ENCODE peak calls at places on chromosomes 5 and 9, in five cellular contexts. O is cardiac muscle cell, L is DND-41, A is heart right ventricle, K is lung. Y is an unnamed sample.

GRCh38 chr5:1938310-1939000 is 55.7 kb upstream of the IRX4 start:
- DNase-seq in K (no peak), L (no peak), O (no peak), A (no peak), Y (no peak)

GRCh38 chr5:79297661-79298060 is 61.7 kb downstream of the JMY start:
- DNase-seq in L (no peak), O (peak; percentile 13), K (no peak), A (no peak), Y (no peak)

GRCh38 chr9:120486347-120486746 is 93.6 kb downstream of the CDK5RAP2 start:
- DNase-seq in K (no peak), L (no peak), A (no peak), O (no peak), Y (no peak)

GRCh38 chr9:99050292-99050911 is 54.5 kb upstream of the TGFBR1 start:
- DNase-seq in O (no peak), L (no peak), K (no peak), A (no peak), Y (no peak)

GRCh38 chr9:97985058-97985861 is 2.1 kb downstream of the ANP32B start:
- DNase-seq in O (peak; percentile 43), L (peak; percentile 63), A (peak; percentile 19), K (no peak), Y (peak; percentile 45)

GRCh38 chr5:1799110-1799601 is 481 bp downstream of the MRPL36 start:
- DNase-seq in O (peak; percentile 23), L (no peak), K (no peak), A (no peak), Y (no peak)

GRCh38 chr5:154087260-154087659 is 48.5 kb downstream of the MFAP3 start:
- DNase-seq in L (no peak), A (no peak), K (no peak), O (no peak), Y (no peak)

GRCh38 chr9:129060991-129061390 is 19.9 kb upstream of the DOLPP1 start:
- DNase-seq in A (no peak), K (no peak), L (no peak), O (no peak), Y (no peak)

GRCh38 chr5:101473483-101473882 is 570.4 kb upstream of the ST8SIA4 start:
- DNase-seq in K (no peak), O (no peak), L (no peak), A (no peak), Y (no peak)

GRCh38 chr5:172508471-172509404 is 54.4 kb upstream of the SH3PXD2B start:
- DNase-seq in O (no peak), L (no peak), A (no peak), K (peak; percentile 11), Y (no peak)

GRCh38 chr9:98929096-98929495 is 14.6 kb upstream of the COL15A1 start:
- DNase-seq in A (no peak), K (no peak), O (no peak), L (no peak), Y (no peak)

GRCh38 chr5:103744159-103744558 is 181.6 kb upstream of the NUDT12 start:
- DNase-seq in A (no peak), O (peak; percentile 53), L (no peak), K (no peak), Y (no peak)

GRCh38 chr9:93830224-93830596 is 124.9 kb downstream of the BARX1 start:
- DNase-seq in K (no peak), A (no peak), O (no peak), L (no peak), Y (no peak)

GRCh38 chr5:6454628-6455053 is 6.0 kb downstream of the UBE2QL1 start:
- DNase-seq in A (no peak), L (no peak), O (no peak), K (no peak), Y (peak; percentile 67)

GRCh38 chr9:83013261-83013610 is 49.7 kb downstream of the RASEF start:
- DNase-seq in O (no peak), K (no peak), L (no peak), A (no peak), Y (no peak)

GRCh38 chr9:101097210-101097609 is 68.7 kb downstream of the PLPPR1 start:
- DNase-seq in K (no peak), A (no peak), O (no peak), L (no peak), Y (no peak)

GRCh38 chr5:138459311-138459710 is 6.0 kb upstream of the EGR1 start:
- DNase-seq in K (no peak), A (peak; percentile 39), L (no peak), O (no peak), Y (peak; percentile 67)

GRCh38 chr5:138339464-138339863 is 1.4 kb downstream of the FAM53C start:
- DNase-seq in L (no peak), A (no peak), O (no peak), K (no peak), Y (no peak)

GRCh38 chr5:58012103-58012502 is 447.8 kb downstream of the PLK2 start:
- DNase-seq in A (no peak), L (no peak), O (no peak), K (no peak), Y (no peak)

GRCh38 chr9:77892171-77892570 is 139.4 kb downstream of the GNAQ start:
- DNase-seq in L (no peak), O (no peak), A (no peak), K (no peak), Y (no peak)

GRCh38 chr5:38115318-38115827 is 143.0 kb upstream of the EGFLAM start:
- DNase-seq in A (no peak), O (no peak), L (no peak), K (no peak), Y (no peak)

GRCh38 chr5:136055612-136056302 is 27.0 kb downstream of the TGFBI start:
- DNase-seq in O (no peak), L (no peak), A (no peak), K (no peak), Y (no peak)

GRCh38 chr5:90612930-90613329 is 54.3 kb downstream of the ADGRV1 start:
- DNase-seq in O (no peak), A (no peak), L (no peak), K (no peak), Y (no peak)

GRCh38 chr5:73637565-73637964 is 11.6 kb downstream of the ARHGEF28 start:
- DNase-seq in A (no peak), L (no peak), K (no peak), O (no peak), Y (no peak)

GRCh38 chr5:177374211-177374610 is 10.0 kb upstream of the SLC34A1 start:
- DNase-seq in K (no peak), O (no peak), L (no peak), A (no peak), Y (no peak)

GRCh38 chr9:136629879-136630661 is 32.6 kb upstream of the EGFL7 start:
- DNase-seq in O (peak; percentile 65), L (peak; percentile 87), K (peak; percentile 64), A (peak; percentile 61), Y (peak; percentile 71)

GRCh38 chr9:132409828-132410528 is at the start of gene CFAP77:
- DNase-seq in O (peak; percentile 73), A (peak; percentile 59), K (no peak), L (no peak), Y (peak; percentile 69)

GRCh38 chr9:15738011-15738410 is 185.2 kb downstream of the CCDC171 start:
- DNase-seq in L (no peak), O (peak; percentile 64), A (no peak), K (no peak), Y (no peak)

GRCh38 chr9:113505963-113506624 is 42.6 kb downstream of the RGS3 start:
- DNase-seq in K (no peak), A (no peak), L (no peak), O (no peak), Y (no peak)

GRCh38 chr9:18296702-18297531 is 177.0 kb upstream of the ADAMTSL1 start:
- DNase-seq in K (no peak), L (no peak), O (peak; percentile 33), A (no peak), Y (no peak)

Y was measured in Right ventricle myocardium superior.